ENCODE peak calls at places on chromosomes 2 and 18, in five cellular contexts. A, D, Z, I and Q are unnamed samples.

GRCh38 chr2:102063948-102064678 is 72.4 kb downstream of the IL1R2 start:
- DNase-seq in A (peak; percentile 99), D (peak; percentile 88), Z (peak; percentile 35), I (no peak), Q (peak; percentile 99)

GRCh38 chr2:97812916-97813315 is 99.5 kb downstream of the ZAP70 start:
- DNase-seq in A (peak; percentile 21), D (no peak), Z (peak; percentile 11), I (no peak), Q (no peak)

GRCh38 chr2:3323360-3324035 is 54.1 kb downstream of the EIPR1 start:
- DNase-seq in A (no peak), D (no peak), Z (no peak), I (no peak), Q (no peak)

GRCh38 chr2:67880291-67880761 is 182.5 kb downstream of the C1D start:
- DNase-seq in A (peak; percentile 16), D (no peak), Z (no peak), I (no peak), Q (peak; percentile 49)

GRCh38 chr2:26569216-26570082 is 71.7 kb downstream of the CIB4 start:
- DNase-seq in A (no peak), D (no peak), Z (no peak), I (no peak), Q (no peak)

GRCh38 chr2:35503311-35503710 is 852.3 kb upstream of the CRIM1 start:
- DNase-seq in A (no peak), D (no peak), Z (no peak), I (no peak), Q (no peak)

GRCh38 chr2:119338826-119339561 is 27.6 kb downstream of the C2orf76 start:
- DNase-seq in A (no peak), D (no peak), Z (no peak), I (peak; percentile 66), Q (no peak)

GRCh38 chr2:74181739-74182138 is 3.1 kb upstream of the MOB1A start:
- DNase-seq in A (no peak), D (no peak), Z (no peak), I (peak; percentile 97), Q (no peak)

GRCh38 chr18:51321696-51322095 is 124.2 kb upstream of the MEX3C start:
- DNase-seq in A (no peak), D (no peak), Z (peak; percentile 22), I (no peak), Q (peak; percentile 16)
- H2AFZ ChIP-seq in A (no peak overlapping the region), D (no peak overlapping the region), Z (peak overlapping the region; percentile 76), I (no peak overlapping the region), Q (peak overlapping the region; percentile 2)

DNA sequence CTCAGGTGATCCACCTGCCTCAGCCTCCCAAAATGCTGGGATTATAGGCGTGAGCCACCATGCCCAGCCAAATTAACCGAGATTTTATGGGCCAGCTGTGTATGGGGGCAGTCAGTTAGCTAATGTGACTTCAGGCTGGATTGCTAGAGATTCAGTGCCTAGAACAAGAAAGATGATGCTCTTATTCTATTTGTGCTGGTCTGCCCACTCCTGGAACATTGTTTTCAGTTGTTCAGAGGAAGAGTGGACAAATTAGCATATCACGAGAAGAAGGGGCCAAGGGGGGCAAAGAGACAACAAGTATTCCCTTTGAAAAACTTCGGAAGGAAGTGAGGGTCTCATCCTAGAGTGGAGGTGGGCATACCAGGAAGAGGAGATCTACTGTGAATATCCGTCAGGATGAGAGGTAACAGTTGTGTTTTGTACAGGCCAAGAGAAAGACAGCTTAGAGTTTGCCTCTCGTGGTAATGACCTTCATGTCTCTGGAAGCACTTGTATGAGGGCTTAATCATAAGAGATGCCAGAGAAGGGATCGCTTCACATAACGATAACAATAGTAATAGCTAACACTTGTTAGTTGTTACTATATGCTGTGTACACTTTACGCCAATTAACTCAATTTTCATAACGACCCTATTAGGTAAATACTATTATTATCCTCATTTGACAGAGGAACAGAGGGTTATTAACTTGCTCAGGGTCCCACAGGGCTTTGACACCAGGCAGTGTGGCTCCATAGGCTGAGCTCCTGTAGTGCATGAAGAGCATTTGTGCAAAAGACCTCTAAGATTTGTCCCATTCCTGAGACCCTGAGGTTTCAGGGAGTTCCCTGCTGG is 138.3 kb downstream of the DDX1 start:
- DNase-seq in A (no peak), D (no peak), Z (no peak), I (no peak), Q (peak; percentile 18)
- H3K4me2 ChIP-seq in A (no peak overlapping the region), D (no peak overlapping the region), Z (no peak overlapping the region), I (no peak overlapping the region), Q (peak overlapping the region; percentile 55)

DNA sequence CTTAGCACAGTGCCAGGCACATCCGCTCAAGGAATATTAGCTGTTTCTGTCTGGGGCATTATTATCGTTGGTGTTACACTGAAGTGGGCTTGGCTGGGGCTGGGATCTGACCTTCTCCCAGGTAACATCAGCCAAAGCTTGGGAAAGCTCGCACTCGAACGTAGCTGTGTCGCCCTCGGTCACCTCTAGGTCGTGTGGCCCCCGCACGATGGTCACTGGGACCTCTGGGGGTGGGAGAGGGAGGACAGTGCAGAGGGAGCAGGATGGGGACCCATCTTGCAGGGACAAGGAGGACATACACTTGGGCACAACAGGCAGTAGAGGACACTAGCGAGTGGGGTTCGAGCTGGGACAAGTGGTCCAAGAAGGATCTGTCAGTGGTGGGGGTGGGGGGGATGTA is 9.6 kb downstream of the TMEM198 start:
- DNase-seq in A (no peak), D (no peak), Z (no peak), I (no peak), Q (no peak)
- H3K4me1 ChIP-seq in A (peaks cover 8% of the 10 kb centered on the region), D (peaks cover 22% of the 10 kb centered on the region), Z (peaks cover 10% of the 10 kb centered on the region), I (peaks cover 7% of the 10 kb centered on the region), Q (peaks cover 14% of the 10 kb centered on the region)

GRCh38 chr2:75276093-75277055 is 77.1 kb upstream of the TACR1 start:
- DNase-seq in A (peak; percentile 72), D (peak; percentile 11), Z (peak; percentile 32), I (no peak), Q (peak; percentile 73)
- H2AFZ ChIP-seq in A (no peak overlapping the region), D (no peak overlapping the region), Z (no peak overlapping the region), I (no peak overlapping the region), Q (no peak overlapping the region)

GRCh38 chr2:60966465-60967405 is 50.8 kb upstream of the PEX13 start:
- DNase-seq in A (no peak), D (no peak), Z (no peak), I (peak; percentile 24), Q (no peak)
- H3K4me2 ChIP-seq in A (no peak overlapping the region), D (no peak overlapping the region), Z (no peak overlapping the region), I (peak overlapping the region; percentile 64), Q (no peak overlapping the region)

GRCh38 chr2:239396881-239397681 is 3.7 kb downstream of the HDAC4 start:
- DNase-seq in A (no peak), D (no peak), Z (peak; percentile 40), I (peak; percentile 54), Q (no peak)
- H3K4me1 ChIP-seq in A (peaks cover 16% of the 10 kb centered on the region), D (peaks cover 44% of the 10 kb centered on the region), Z (peaks cover 14% of the 10 kb centered on the region), I (peaks cover 12% of the 10 kb centered on the region), Q (peaks cover 12% of the 10 kb centered on the region)

DNA sequence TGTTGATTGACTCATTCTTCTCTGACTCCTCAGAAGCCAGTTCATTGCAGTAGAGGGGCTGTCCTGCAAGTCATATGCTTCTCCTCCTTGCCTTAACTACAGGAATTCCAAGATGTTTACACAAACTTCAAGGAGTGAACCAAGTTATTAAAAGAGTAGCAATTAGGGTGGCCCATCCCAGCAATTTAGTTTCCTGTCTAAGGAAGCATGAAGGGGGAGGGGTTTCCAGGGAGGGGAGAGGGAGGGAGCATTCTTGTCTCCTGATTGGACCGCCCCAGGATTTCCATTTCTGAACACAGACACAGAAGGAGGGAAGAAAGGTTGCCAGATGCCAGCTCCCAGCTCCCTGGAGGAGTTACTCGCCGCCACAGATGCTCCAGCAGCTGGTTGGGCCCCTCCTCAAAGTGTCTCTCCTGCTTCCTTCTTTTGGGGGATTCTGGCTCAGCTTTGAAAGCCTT is 107.6 kb downstream of the TRIB2 start:
- DNase-seq in A (peak; percentile 44), D (no peak), Z (no peak), I (no peak), Q (peak; percentile 63)
- H2AFZ ChIP-seq in A (peak overlapping the region; percentile 63), D (no peak overlapping the region), Z (peak overlapping the region; percentile 76), I (no peak overlapping the region), Q (peak overlapping the region; percentile 32)

GRCh38 chr2:75605770-75606535 is 40.6 kb upstream of the MRPL19 start:
- DNase-seq in A (peak; percentile 97), D (peak; percentile 69), Z (peak; percentile 46), I (no peak), Q (peak; percentile 99)

GRCh38 chr2:75608684-75609333 is 37.8 kb upstream of the MRPL19 start:
- DNase-seq in A (peak; percentile 47), D (peak; percentile 79), Z (peak; percentile 83), I (peak; percentile 20), Q (no peak)

GRCh38 chr2:75607988-75608683 is 38.4 kb upstream of the MRPL19 start:
- DNase-seq in A (no peak), D (peak; percentile 49), Z (peak; percentile 55), I (no peak), Q (peak; percentile 41)

GRCh38 chr2:75609334-75609689 is 37.3 kb upstream of the MRPL19 start:
- DNase-seq in A (no peak), D (no peak), Z (no peak), I (no peak), Q (no peak)

GRCh38 chr2:75606851-75607798 is 39.5 kb upstream of the MRPL19 start:
- DNase-seq in A (peak; percentile 65), D (no peak), Z (no peak), I (no peak), Q (peak; percentile 98)
- H3K4me2 ChIP-seq in A (no peak overlapping the region), D (no peak overlapping the region), Z (no peak overlapping the region), I (no peak overlapping the region), Q (peak overlapping the region; percentile 73)

DNA sequence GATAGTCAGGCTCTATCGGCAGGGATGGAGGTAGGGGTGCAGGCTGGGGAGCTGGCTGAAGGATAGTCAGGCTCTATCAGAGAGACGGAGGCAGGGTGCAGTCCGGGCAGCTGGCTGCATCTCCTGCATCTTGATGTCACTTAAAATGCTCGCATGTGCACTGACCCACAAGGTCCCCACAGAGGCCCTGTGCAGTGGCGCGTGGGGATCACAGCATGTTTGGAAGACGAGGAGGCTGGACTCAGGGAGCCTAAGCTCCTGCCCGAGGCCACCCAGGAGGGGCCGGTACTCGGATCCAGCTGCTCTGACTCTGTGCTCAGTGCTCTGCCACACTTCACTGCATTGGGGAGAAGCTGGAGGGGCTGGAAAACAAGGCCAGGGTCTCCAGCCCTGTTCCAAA is 189.0 kb upstream of the HDAC4 start:
- DNase-seq in A (no peak), D (no peak), Z (no peak), I (no peak), Q (no peak)
- H3K4me1 ChIP-seq in A (no peaks in the 10 kb centered on the region), D (no peaks in the 10 kb centered on the region), Z (no peaks in the 10 kb centered on the region), I (no peaks in the 10 kb centered on the region), Q (no peaks in the 10 kb centered on the region)